ENCODE peak calls at places on chromosomes 16 and 17, in six cellular contexts. One of them, this sample, is unnamed.

GRCh38 chr16:27475561-27475960 is 73.6 kb downstream of the IL21R start:
- DNase-seq in A549: no peak
- DNase-seq in GM12878: no peak
- DNase-seq in K562: no peak
- DNase-seq in HepG2: no peak
- DNase-seq in IMR-90: peak
- DNase-seq in this sample: no peak

GRCh38 chr16:58510776-58511628 is 4.3 kb upstream of the SETD6 start:
- DNase-seq in A549: no peak
- DNase-seq in GM12878: no peak
- DNase-seq in K562: no peak
- DNase-seq in HepG2: no peak
- DNase-seq in IMR-90: no peak
- DNase-seq in this sample: no peak

GRCh38 chr17:42409467-42410351 is 13.3 kb downstream of the CAVIN1 start:
- DNase-seq in A549: peak
- DNase-seq in GM12878: no peak
- DNase-seq in K562: no peak
- DNase-seq in HepG2: no peak
- DNase-seq in IMR-90: peak
- DNase-seq in this sample: no peak

GRCh38 chr17:48537316-48537715 is 6.5 kb upstream of the HOXB1 start:
- DNase-seq in A549: no peak
- DNase-seq in GM12878: no peak
- DNase-seq in K562: no peak
- DNase-seq in HepG2: no peak
- DNase-seq in IMR-90: no peak
- DNase-seq in this sample: no peak

GRCh38 chr16:61243954-61244353 is 792.3 kb downstream of the CDH8 start:
- DNase-seq in A549: no peak
- DNase-seq in GM12878: no peak
- DNase-seq in K562: no peak
- DNase-seq in HepG2: no peak
- DNase-seq in IMR-90: no peak
- DNase-seq in this sample: no peak

GRCh38 chr16:85385463-85386331 is 227.4 kb upstream of the GSE1 start:
- DNase-seq in A549: no peak
- DNase-seq in GM12878: no peak
- DNase-seq in K562: peak
- DNase-seq in HepG2: peak
- DNase-seq in IMR-90: no peak
- DNase-seq in this sample: no peak

GRCh38 chr17:64787921-64788271 is 125.8 kb upstream of the SMURF2 start:
- DNase-seq in A549: no peak
- DNase-seq in GM12878: no peak
- DNase-seq in K562: no peak
- DNase-seq in HepG2: no peak
- DNase-seq in IMR-90: no peak
- DNase-seq in this sample: no peak

GRCh38 chr16:81680444-81681263 is 98.4 kb upstream of the PLCG2 start:
- DNase-seq in A549: no peak
- DNase-seq in GM12878: no peak
- DNase-seq in K562: no peak
- DNase-seq in HepG2: no peak
- DNase-seq in IMR-90: no peak
- DNase-seq in this sample: no peak

GRCh38 chr16:66274335-66275110 is 92.0 kb upstream of the CDH5 start:
- DNase-seq in A549: peak
- DNase-seq in GM12878: no peak
- DNase-seq in K562: peak
- DNase-seq in HepG2: peak
- DNase-seq in IMR-90: peak
- DNase-seq in this sample: no peak

GRCh38 chr16:10959161-10959560 is 14.8 kb downstream of the CLEC16A start:
- DNase-seq in A549: no peak
- DNase-seq in GM12878: no peak
- DNase-seq in K562: no peak
- DNase-seq in HepG2: no peak
- DNase-seq in IMR-90: peak
- DNase-seq in this sample: no peak

GRCh38 chr16:85673529-85674417 is 15.0 kb downstream of the GINS2 start:
- DNase-seq in A549: no peak
- DNase-seq in GM12878: no peak
- DNase-seq in K562: no peak
- DNase-seq in HepG2: no peak
- DNase-seq in IMR-90: peak
- DNase-seq in this sample: no peak

GRCh38 chr17:82400830-82401229 is 17.3 kb upstream of the HEXD start:
- DNase-seq in A549: no peak
- DNase-seq in GM12878: no peak
- DNase-seq in K562: no peak
- DNase-seq in HepG2: no peak
- DNase-seq in IMR-90: no peak
- DNase-seq in this sample: no peak

GRCh38 chr16:31703526-31704128 is 170.0 kb upstream of the ZNF267 start:
- DNase-seq in A549: no peak
- DNase-seq in GM12878: no peak
- DNase-seq in K562: no peak
- DNase-seq in HepG2: no peak
- DNase-seq in IMR-90: no peak
- DNase-seq in this sample: no peak

GRCh38 chr17:28901866-28902818 is 737 bp downstream of the DHRS13 start:
- DNase-seq in A549: peak
- DNase-seq in GM12878: no peak
- DNase-seq in K562: peak
- DNase-seq in HepG2: no peak
- DNase-seq in IMR-90: no peak
- DNase-seq in this sample: peak

GRCh38 chr17:80751070-80751459 is 206.4 kb downstream of the RPTOR start:
- DNase-seq in A549: no peak
- DNase-seq in GM12878: no peak
- DNase-seq in K562: no peak
- DNase-seq in HepG2: no peak
- DNase-seq in IMR-90: peak
- DNase-seq in this sample: no peak

GRCh38 chr16:80806957-80807356 is 2.6 kb upstream of the CDYL2 start:
- DNase-seq in A549: peak
- DNase-seq in GM12878: no peak
- DNase-seq in K562: no peak
- DNase-seq in HepG2: peak
- DNase-seq in IMR-90: peak
- DNase-seq in this sample: no peak

GRCh38 chr16:54121084-54121483 is 165.5 kb downstream of the IRX3 start:
- DNase-seq in A549: no peak
- DNase-seq in GM12878: no peak
- DNase-seq in K562: no peak
- DNase-seq in HepG2: no peak
- DNase-seq in IMR-90: no peak
- DNase-seq in this sample: no peak

GRCh38 chr17:9645858-9646555 is 690 bp downstream of the USP43 start:
- DNase-seq in A549: peak
- DNase-seq in GM12878: no peak
- DNase-seq in K562: peak
- DNase-seq in HepG2: peak
- DNase-seq in IMR-90: no peak
- DNase-seq in this sample: peak

GRCh38 chr16:20023190-20023589 is 50.5 kb downstream of the GPR139 start:
- DNase-seq in A549: peak
- DNase-seq in GM12878: no peak
- DNase-seq in K562: peak
- DNase-seq in HepG2: peak
- DNase-seq in IMR-90: peak
- DNase-seq in this sample: no peak

GRCh38 chr17:61782683-61783082 is 80.6 kb downstream of the BRIP1 start:
- DNase-seq in A549: no peak
- DNase-seq in GM12878: no peak
- DNase-seq in K562: no peak
- DNase-seq in HepG2: no peak
- DNase-seq in IMR-90: no peak
- DNase-seq in this sample: no peak

GRCh38 chr16:72530434-72530833 is 358.5 kb upstream of the PMFBP1 start:
- DNase-seq in A549: peak
- DNase-seq in GM12878: no peak
- DNase-seq in K562: no peak
- DNase-seq in HepG2: no peak
- DNase-seq in IMR-90: peak
- DNase-seq in this sample: no peak

GRCh38 chr17:62778990-62779681 is 29.0 kb downstream of the MARCHF10 start:
- DNase-seq in A549: peak
- DNase-seq in GM12878: no peak
- DNase-seq in K562: peak
- DNase-seq in HepG2: peak
- DNase-seq in IMR-90: peak
- DNase-seq in this sample: no peak

GRCh38 chr16:66714659-66715307 is 18.2 kb upstream of the CMTM4 start:
- DNase-seq in A549: no peak
- DNase-seq in GM12878: no peak
- DNase-seq in K562: no peak
- DNase-seq in HepG2: no peak
- DNase-seq in IMR-90: no peak
- DNase-seq in this sample: no peak

GRCh38 chr16:12791340-12791739 is 12.3 kb downstream of the CPPED1 start:
- DNase-seq in A549: no peak
- DNase-seq in GM12878: no peak
- DNase-seq in K562: no peak
- DNase-seq in HepG2: no peak
- DNase-seq in IMR-90: no peak
- DNase-seq in this sample: no peak

GRCh38 chr17:61204456-61204855 is 195.2 kb upstream of the TBX2 start:
- DNase-seq in A549: no peak
- DNase-seq in GM12878: no peak
- DNase-seq in K562: no peak
- DNase-seq in HepG2: no peak
- DNase-seq in IMR-90: no peak
- DNase-seq in this sample: no peak

GRCh38 chr17:69609495-69610315 is 195.2 kb downstream of the MAP2K6 start:
- DNase-seq in A549: peak
- DNase-seq in GM12878: no peak
- DNase-seq in K562: peak
- DNase-seq in HepG2: peak
- DNase-seq in IMR-90: peak
- DNase-seq in this sample: peak

GRCh38 chr17:80872999-80873951 is 118.4 kb upstream of the CHMP6 start:
- DNase-seq in A549: peak
- DNase-seq in GM12878: no peak
- DNase-seq in K562: no peak
- DNase-seq in HepG2: no peak
- DNase-seq in IMR-90: no peak
- DNase-seq in this sample: no peak

GRCh38 chr17:10192963-10193362 is 5.4 kb downstream of the GAS7 start:
- DNase-seq in A549: no peak
- DNase-seq in GM12878: no peak
- DNase-seq in K562: no peak
- DNase-seq in HepG2: no peak
- DNase-seq in IMR-90: peak
- DNase-seq in this sample: no peak

GRCh38 chr16:7482028-7482427 is 149.4 kb downstream of the RBFOX1 start:
- DNase-seq in A549: no peak
- DNase-seq in GM12878: no peak
- DNase-seq in K562: no peak
- DNase-seq in HepG2: no peak
- DNase-seq in IMR-90: no peak
- DNase-seq in this sample: no peak

DNA sequence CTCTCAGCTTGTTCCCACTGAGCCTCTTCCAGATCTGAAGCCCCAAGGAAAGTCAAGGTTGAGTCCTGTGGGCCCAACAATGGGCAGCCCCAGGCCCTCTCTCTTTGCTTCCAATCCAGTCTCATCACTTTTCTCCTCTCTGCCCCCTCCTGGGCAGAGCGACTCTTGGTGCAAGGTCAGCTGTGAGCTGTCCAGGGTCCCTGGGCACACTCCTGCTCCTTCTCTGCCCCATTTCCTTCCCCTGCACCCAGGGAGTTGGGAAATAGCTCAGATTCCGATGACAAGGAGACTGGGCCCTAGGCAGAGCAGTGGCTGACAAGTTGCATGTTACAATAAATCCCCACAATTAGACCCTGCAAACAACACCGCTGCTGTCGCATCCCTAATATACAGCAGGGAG is 16.1 kb upstream of the CRHR1 start:
- DNase-seq in A549: no peak
- DNase-seq in GM12878: no peak
- DNase-seq in K562: no peak
- DNase-seq in HepG2: no peak
- DNase-seq in IMR-90: no peak
- DNase-seq in this sample: no peak
- TF ChIP-seq BHLHE40 in A549: no peak
- TF ChIP-seq BHLHE40 in GM12878: no peak
- TF ChIP-seq BHLHE40 in K562: no peak
- TF ChIP-seq BHLHE40 in HepG2: no peak
- TF ChIP-seq BHLHE40 in IMR-90: no peak
- TF ChIP-seq BHLHE40 in this sample: no peak

GRCh38 chr17:75237100-75238014 is 24.0 kb downstream of the GGA3 start:
- DNase-seq in A549: no peak
- DNase-seq in GM12878: no peak
- DNase-seq in K562: no peak
- DNase-seq in HepG2: no peak
- DNase-seq in IMR-90: no peak
- DNase-seq in this sample: no peak
- TF ChIP-seq BHLHE40 in A549: no peak
- TF ChIP-seq BHLHE40 in GM12878: no peak
- TF ChIP-seq BHLHE40 in K562: no peak
- TF ChIP-seq BHLHE40 in HepG2: no peak
- TF ChIP-seq BHLHE40 in IMR-90: no peak
- TF ChIP-seq BHLHE40 in this sample: no peak

DNA sequence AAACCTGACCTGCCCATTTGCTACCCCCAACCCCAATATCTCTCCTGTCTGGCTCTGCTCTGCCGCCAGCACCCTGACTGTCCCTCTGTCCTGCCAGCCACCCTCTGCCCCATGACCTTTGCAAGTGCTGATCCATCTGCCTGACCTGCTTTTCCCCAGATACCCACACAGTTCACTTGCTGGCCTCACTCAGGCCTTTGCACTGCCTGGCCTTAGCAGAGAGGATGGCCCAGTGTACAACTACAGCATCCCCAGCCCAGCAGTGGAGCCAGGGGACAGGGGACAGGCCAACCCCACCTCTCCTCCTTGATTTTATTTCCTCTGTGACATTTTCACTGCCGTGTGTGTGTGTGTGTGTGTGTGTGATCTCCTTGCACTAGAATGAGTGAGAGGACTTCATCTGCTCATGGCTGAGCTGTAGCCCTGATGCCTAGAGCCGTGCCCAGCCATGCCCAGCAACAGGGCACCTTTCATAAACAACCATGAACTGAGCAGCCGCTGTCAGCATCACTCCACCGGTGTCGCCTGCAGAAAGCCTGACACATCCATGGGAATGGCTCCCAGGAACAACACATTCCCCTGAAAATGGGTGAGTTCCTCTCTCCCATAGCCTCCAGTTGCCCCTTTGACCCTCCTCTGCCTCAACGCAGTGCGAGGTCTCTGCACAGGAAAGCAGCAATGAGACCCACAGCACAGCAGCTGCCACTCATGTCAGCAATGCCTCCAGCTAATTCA is 36.0 kb upstream of the RBFOX3 start:
- DNase-seq in A549: no peak
- DNase-seq in GM12878: no peak
- DNase-seq in K562: no peak
- DNase-seq in HepG2: no peak
- DNase-seq in IMR-90: no peak
- DNase-seq in this sample: peak
- TF ChIP-seq BHLHE40 in A549: no peak
- TF ChIP-seq BHLHE40 in GM12878: no peak
- TF ChIP-seq BHLHE40 in K562: no peak
- TF ChIP-seq BHLHE40 in HepG2: no peak
- TF ChIP-seq BHLHE40 in IMR-90: no peak
- TF ChIP-seq BHLHE40 in this sample: no peak

GRCh38 chr16:89584768-89585549 is 9.4 kb downstream of the CPNE7 start:
- DNase-seq in A549: no peak
- DNase-seq in GM12878: no peak
- DNase-seq in K562: no peak
- DNase-seq in HepG2: no peak
- DNase-seq in IMR-90: no peak
- DNase-seq in this sample: no peak
- TF ChIP-seq BHLHE40 in A549: no peak
- TF ChIP-seq BHLHE40 in GM12878: no peak
- TF ChIP-seq BHLHE40 in K562: no peak
- TF ChIP-seq BHLHE40 in HepG2: no peak
- TF ChIP-seq BHLHE40 in IMR-90: no peak
- TF ChIP-seq BHLHE40 in this sample: no peak

This sample was measured in HEK293T.